ENCODE peak calls at places on chromosome 6, in seven cellular contexts. Q is mucosa of descending colon, W is fibroblast of mammary gland, Z is AG04450, I is transverse colon, C is ovary, K is left ventricle myocardium inferior. F is an unnamed sample.

GRCh38 chr6:83804886-83805285 is 48.3 kb upstream of the RIPPLY2 start:
- DNase-seq in Z (no peak), W (no peak), C (no peak), K (no peak), I (no peak), Q (no peak), F (no peak)

GRCh38 chr6:118709859-118710350 is 58.5 kb upstream of the CEP85L start:
- DNase-seq in I (peak), Z (peak), K (no peak), W (peak), Q (peak), C (no peak), F (no peak)

GRCh38 chr6:109372070-109372585 is 10.1 kb downstream of the CD164 start:
- DNase-seq in Z (no peak), W (peak), C (no peak), K (no peak), Q (no peak), I (no peak), F (no peak)

GRCh38 chr6:57063847-57064246 is 17.4 kb downstream of the KIAA1586 start:
- DNase-seq in W (no peak), I (no peak), C (no peak), Q (no peak), K (no peak), Z (no peak), F (no peak)

GRCh38 chr6:122789862-122790739 is 1.0 kb downstream of the SMPDL3A start:
- DNase-seq in Q (no peak), Z (no peak), W (peak), K (peak), I (no peak), C (peak), F (peak)

GRCh38 chr6:142810952-142811514 is 133.9 kb downstream of the HIVEP2 start:
- DNase-seq in C (no peak), I (no peak), W (no peak), Z (peak), K (no peak), Q (no peak), F (no peak)

GRCh38 chr6:3381233-3382065 is 75.4 kb downstream of the SLC22A23 start:
- DNase-seq in Q (no peak), W (no peak), I (no peak), C (no peak), K (no peak), Z (no peak), F (no peak)

GRCh38 chr6:223763-224162 is 68.5 kb upstream of the DUSP22 start:
- DNase-seq in C (no peak), Q (no peak), W (peak), I (no peak), Z (no peak), K (no peak), F (peak)

GRCh38 chr6:108556864-108557493 is 3.7 kb upstream of the FOXO3 start:
- DNase-seq in Z (peak), Q (no peak), I (no peak), K (no peak), W (no peak), C (peak), F (no peak)

GRCh38 chr6:11769816-11770545 is 8.6 kb downstream of the ADTRP start:
- DNase-seq in Q (no peak), K (no peak), Z (no peak), I (peak), W (no peak), C (no peak), F (no peak)

DNA sequence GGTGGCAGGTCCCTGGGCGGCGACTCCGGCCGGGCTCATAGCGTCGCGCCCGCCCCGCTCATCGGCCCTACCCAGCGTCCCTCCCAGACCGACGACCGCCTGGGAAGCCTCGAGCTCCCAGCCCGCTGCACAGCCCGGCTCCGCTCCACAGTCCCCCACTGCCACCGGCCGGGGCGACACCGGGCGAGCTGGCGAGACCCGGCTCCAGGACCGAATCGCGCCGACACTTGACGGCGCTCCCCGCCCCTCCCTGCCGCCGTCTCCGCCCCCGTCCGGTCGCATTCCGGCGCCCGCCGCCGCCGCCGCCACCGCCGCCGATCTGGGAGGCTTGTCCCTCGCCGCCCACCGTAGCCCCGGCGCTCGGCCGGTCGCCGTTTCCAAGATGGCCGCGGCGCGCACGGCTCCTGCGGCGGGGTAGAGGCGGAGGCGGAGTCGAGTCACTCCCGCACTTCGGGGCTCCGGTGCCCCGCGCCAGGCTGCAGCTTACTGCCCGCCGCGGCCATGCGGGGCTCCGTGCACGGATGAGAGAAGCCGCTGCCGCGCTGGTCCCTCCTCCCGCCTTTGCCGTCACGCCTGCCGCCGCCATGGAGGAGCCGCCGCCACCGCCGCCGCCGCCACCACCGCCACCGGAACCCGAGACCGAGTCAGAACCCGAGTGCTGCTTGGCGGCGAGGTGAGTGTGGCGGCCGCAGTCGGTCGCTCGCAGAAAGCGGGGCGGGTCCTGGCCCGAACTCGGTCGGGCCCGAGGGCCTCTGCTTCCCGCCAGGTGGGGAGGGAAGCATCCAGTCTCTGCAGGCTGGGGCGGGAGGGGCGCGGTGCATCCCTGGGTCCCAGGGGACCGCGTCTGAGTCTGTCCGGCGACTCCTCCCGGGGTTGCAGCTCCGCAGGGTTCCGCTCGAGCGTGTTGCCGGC is at the start of gene MAP3K4:
- DNase-seq in C (peak), I (peak), Z (no peak), W (peak), Q (peak), K (peak), F (peak)
- TF ChIP-seq CTCF in C (no peak), I (no peak), Z (no peak), W (no peak), Q (no peak), K (no peak), F (no peak)

GRCh38 chr6:5999688-6000608 is 6.8 kb downstream of the NRN1 start:
- DNase-seq in C (no peak), W (no peak), K (no peak), I (no peak), Q (peak), Z (no peak), F (no peak)
- H3K4me3 ChIP-seq in C (no peak), W (peak), K (peak), I (peak), Q (no peak), Z (no peak), F (no peak)

DNA sequence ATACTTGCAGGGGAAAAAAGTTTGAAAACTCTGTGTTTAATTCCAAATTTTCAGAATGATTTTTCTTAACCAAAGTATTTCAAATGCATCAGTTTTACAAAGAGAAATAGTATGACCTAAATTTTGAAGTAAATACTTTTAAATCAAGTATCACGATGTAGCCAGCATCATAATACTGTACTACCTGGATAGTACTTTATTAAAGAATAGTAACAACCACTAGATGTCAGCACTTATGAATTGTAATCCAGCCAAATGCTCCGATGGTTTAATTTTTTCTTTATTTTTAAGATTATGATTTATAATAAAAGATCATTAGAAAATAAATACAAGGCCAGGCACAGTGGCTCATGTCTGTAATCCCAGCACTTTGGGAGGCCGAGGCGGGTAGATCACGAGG is 37.2 kb upstream of the HACE1 start:
- DNase-seq in Q (no peak), C (no peak), K (no peak), W (peak), I (no peak), Z (no peak), F (no peak)
- TF ChIP-seq CTCF in Q (no peak), C (no peak), K (peak), W (peak), I (no peak), Z (peak), F (no peak)

GRCh38 chr6:144331610-144332009 is 46.5 kb downstream of the UTRN start:
- DNase-seq in Q (no peak), I (no peak), K (no peak), Z (peak), C (no peak), W (no peak), F (no peak)
- H3K4me3 ChIP-seq in Q (no peak), I (no peak), K (no peak), Z (no peak), C (no peak), W (no peak), F (peak)

DNA sequence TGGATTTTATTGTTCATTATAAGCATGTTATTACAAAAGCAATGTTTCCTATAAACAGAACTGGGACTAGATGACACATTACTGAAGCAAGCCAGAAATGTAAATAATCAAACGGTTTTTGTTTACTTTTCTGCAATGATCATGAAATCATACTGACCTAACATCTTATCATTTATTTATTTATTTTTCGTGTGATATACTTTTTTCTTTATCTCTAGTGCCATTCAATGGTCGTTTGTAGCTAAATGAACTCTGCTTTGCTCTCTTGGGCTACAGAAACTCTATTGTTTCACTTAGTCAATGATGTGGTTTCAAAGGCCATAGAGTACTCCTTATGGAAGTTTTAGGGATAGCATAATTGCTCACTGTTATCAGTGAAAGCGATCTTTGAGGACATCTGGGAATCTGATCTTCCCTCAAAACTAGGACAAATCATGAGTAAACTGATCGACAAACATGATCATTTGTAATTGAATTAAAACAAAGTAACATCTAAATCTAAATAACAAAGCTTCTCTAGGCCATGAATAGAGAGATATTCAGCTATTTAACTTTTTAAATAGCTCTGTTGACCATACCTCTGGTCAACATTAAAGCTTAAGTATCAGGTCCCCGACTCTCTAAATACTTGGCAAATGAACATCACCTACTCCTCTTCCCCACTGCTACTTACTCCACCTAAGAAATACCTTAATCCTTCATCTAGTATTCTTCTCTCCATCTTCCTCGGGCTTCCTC is 933.4 kb downstream of the TFAP2A start:
- DNase-seq in Z (no peak), K (no peak), C (no peak), I (no peak), W (peak), Q (no peak), F (no peak)
- TF ChIP-seq CTCF in Z (no peak), K (no peak), C (no peak), I (no peak), W (no peak), Q (no peak), F (no peak)

GRCh38 chr6:24663198-24663597 is 3.5 kb downstream of the TDP2 start:
- DNase-seq in W (no peak), Z (no peak), C (no peak), K (no peak), I (no peak), Q (no peak), F (no peak)
- H3K4me3 ChIP-seq in W (no peak), Z (no peak), C (no peak), K (no peak), I (peak), Q (no peak), F (no peak)

GRCh38 chr6:25468881-25469280 is 183.1 kb upstream of the SCGN start:
- DNase-seq in Q (no peak), Z (no peak), C (no peak), I (no peak), W (no peak), K (no peak), F (no peak)

GRCh38 chr6:25473447-25473846 is 178.6 kb upstream of the SCGN start:
- DNase-seq in Q (no peak), I (no peak), Z (no peak), W (no peak), C (no peak), K (no peak), F (no peak)

GRCh38 chr6:25472314-25472713 is 179.7 kb upstream of the SCGN start:
- DNase-seq in W (no peak), Z (no peak), I (no peak), Q (no peak), C (no peak), K (no peak), F (no peak)

GRCh38 chr6:25465931-25466330 is 186.1 kb upstream of the SCGN start:
- DNase-seq in Z (no peak), W (peak), I (no peak), C (no peak), K (no peak), Q (no peak), F (no peak)

DNA sequence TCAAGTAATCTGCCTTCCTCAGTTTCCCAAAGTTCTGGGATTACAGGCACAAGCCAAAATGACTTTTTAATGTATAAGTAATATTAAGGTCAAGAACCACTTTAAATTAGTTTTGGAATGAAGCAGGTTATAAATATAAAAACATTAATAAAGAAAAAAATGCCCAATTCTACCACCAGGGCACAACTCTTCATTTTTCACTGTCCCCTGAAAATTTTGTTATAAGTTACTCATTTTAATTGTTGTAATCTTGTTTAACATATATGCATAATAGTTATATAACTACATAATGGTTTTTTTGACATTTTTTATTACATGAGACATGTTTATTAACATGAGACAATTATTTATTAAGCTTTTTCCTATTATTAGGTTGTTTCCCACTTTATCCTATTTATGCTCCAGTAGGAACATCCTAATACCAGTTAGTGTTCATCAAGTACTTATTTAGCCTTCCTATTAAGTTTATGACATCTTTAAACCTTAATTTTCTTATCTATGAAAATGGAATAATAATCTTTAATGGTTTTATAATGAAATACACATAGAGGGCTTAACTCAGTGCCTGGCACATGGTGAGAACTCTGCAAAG is 182.1 kb upstream of the SCGN start:
- DNase-seq in Q (no peak), C (no peak), I (no peak), K (no peak), W (no peak), Z (no peak), F (no peak)
- TF ChIP-seq CTCF in Q (no peak), C (no peak), I (no peak), K (peak), W (peak), Z (peak), F (peak)